ENCODE peak calls at places on chromosomes 4 and X, in four cellular contexts. H is heart left ventricle, M is fibroblast of lung, J is upper lobe of right lung. T is an unnamed sample. For H3K4me1, the result is how much of the 10 kb centered on the place peaks cover.

GRCh38 chr4:78057600-78058560 is 757 bp downstream of the FRAS1 start:
- DNase-seq in H (peak), J (peak), M (peak), T (peak)

GRCh38 chr4:158129649-158130048 is 43.2 kb downstream of the GASK1B start:
- DNase-seq in M (no peak), H (no peak), J (no peak), T (no peak)

GRCh38 chr4:5808081-5808741 is 84.7 kb downstream of the CRMP1 start:
- DNase-seq in M (peak), H (peak), J (no peak), T (peak)

GRCh38 chr4:152779513-152780266 is at the start of the genes ARFIP1 and TIGD4:
- DNase-seq in H (peak), M (peak), J (peak), T (peak)

GRCh38 chr4:169070071-169070894 is 60.2 kb upstream of the CBR4 start:
- DNase-seq in J (no peak), H (peak), M (no peak), T (peak)

GRCh38 chrX:101485212-101486064 is at the start of gene ARMCX4:
- DNase-seq in J (peak), H (peak), M (peak), T (peak)

GRCh38 chr4:159496248-159496647 is 393.4 kb downstream of the RAPGEF2 start:
- DNase-seq in M (no peak), H (no peak), J (no peak), T (no peak)

GRCh38 chrX:20668550-20668949 is 401.8 kb upstream of the RPS6KA3 start:
- DNase-seq in H (no peak), J (no peak), M (no peak), T (no peak)

GRCh38 chr4:87633239-87633638 is 16.8 kb upstream of the DMP1 start:
- DNase-seq in H (no peak), M (peak), J (no peak), T (peak)

GRCh38 chr4:796206-796605 is 29.7 kb downstream of the CPLX1 start:
- DNase-seq in J (no peak), M (no peak), H (no peak), T (no peak)

GRCh38 chr4:795726-796119 is 30.2 kb downstream of the CPLX1 start:
- DNase-seq in H (no peak), J (no peak), M (no peak), T (no peak)

GRCh38 chr4:793941-794621 is 31.8 kb downstream of the CPLX1 start:
- DNase-seq in J (no peak), M (no peak), H (no peak), T (no peak)

GRCh38 chr4:793109-793861 is 32.6 kb downstream of the CPLX1 start:
- DNase-seq in M (no peak), H (no peak), J (no peak), T (no peak)

DNA sequence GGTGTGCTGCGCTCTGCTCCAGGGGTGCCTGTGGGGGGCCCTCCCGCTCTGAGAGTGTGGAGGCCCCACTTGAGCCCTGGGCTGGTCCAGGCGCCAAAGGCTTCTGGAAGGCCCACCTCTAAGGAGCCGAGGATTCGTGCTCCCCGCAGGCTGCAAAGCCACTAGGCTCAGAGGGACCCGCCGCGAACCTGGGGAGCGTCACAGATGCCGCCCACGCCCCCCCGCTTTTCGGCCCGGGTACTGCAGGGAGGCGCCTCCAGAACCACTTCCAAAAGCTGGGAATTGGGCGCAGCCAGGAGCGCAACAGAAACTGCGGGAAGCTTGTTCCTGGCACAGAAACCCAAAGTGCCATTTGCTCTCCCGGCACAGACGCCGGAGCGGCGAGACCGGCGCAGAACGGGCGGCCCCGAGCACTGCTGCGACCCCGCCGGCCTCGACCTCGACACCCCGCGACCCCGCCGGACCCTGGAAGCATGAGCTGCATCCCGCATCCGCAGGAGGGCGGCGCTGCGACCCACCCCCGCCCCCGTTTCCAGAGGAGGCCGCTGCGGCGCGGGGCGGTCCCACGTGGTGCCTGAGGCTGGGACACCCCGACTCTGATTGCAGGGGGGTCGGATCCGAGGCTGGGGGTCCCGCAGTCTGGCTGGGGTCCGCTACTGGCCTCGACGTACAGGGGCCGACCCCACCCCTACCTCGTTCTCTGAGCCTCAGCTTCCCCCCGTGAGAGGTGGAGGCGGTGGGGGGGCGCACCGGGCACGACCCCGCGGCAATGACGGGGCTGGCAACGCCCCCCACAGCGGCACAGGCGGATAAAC is 30.8 kb downstream of the CPLX1 start:
- DNase-seq in J (no peak), M (no peak), H (no peak), T (no peak)
- H3K4me3 ChIP-seq in J (peak), M (peak), H (peak), T (no peak)

GRCh38 chr4:10114607-10115006 is 2.0 kb downstream of the WDR1 start:
- DNase-seq in M (no peak), H (no peak), J (no peak), T (no peak)
- H3K4me1 ChIP-seq in M (under half), H (under half), J (half or more), T (under half)

GRCh38 chrX:41922694-41923171 is 621 bp downstream of the CASK start:
- DNase-seq in J (peak), M (peak), H (peak), T (peak)
- TF ChIP-seq CTCF in J (no peak), M (no peak), H (no peak), T (peak)

GRCh38 chr4:177583000-177583399 is 140.8 kb upstream of the AGA start:
- DNase-seq in J (no peak), M (peak), H (no peak), T (no peak)
- H3K4me3 ChIP-seq in J (no peak), M (no peak), H (no peak), T (no peak)

GRCh38 chr4:145098675-145099037 is 545 bp downstream of the ABCE1 start:
- DNase-seq in J (no peak), H (peak), M (peak), T (peak)
- H3K4me1 ChIP-seq in J (under half), H (under half), M (under half), T (under half)

T was measured in BE2C.